ENCODE peak calls at places on chromosomes 5 and 9, in four cellular contexts. One of them, this sample, is unnamed.
A peak's percentile ranks its signal among the peaks of the same experiment; 100 is the strongest.

GRCh38 chr9:74095925-74096324 is 401.2 kb upstream of the RORB start:
- DNase-seq in neural progenitor cell: no peak
- DNase-seq in AG09309: no peak
- DNase-seq in epithelial cell of esophagus: no peak
- DNase-seq in this sample: no peak

GRCh38 chr9:110199643-110200042 is 8.3 kb downstream of the C9orf152 start:
- DNase-seq in neural progenitor cell: no peak
- DNase-seq in AG09309: no peak
- DNase-seq in epithelial cell of esophagus: no peak
- DNase-seq in this sample: no peak

GRCh38 chr9:90967171-90967570 is 165.6 kb downstream of the SYK start:
- DNase-seq in neural progenitor cell: no peak
- DNase-seq in AG09309: no peak
- DNase-seq in epithelial cell of esophagus: no peak
- DNase-seq in this sample: no peak

GRCh38 chr9:16726718-16727451 is 143.6 kb downstream of the BNC2 start:
- DNase-seq in neural progenitor cell: peak; percentile 91
- DNase-seq in AG09309: peak; percentile 64
- DNase-seq in epithelial cell of esophagus: peak; percentile 76
- DNase-seq in this sample: peak; percentile 22

GRCh38 chr9:136712690-136713554 is 550 bp downstream of the DIPK1B start:
- DNase-seq in neural progenitor cell: peak; percentile 59
- DNase-seq in AG09309: no peak
- DNase-seq in epithelial cell of esophagus: no peak
- DNase-seq in this sample: no peak

GRCh38 chr9:137227057-137227852 is at the start of gene RNF224:
- DNase-seq in neural progenitor cell: peak; percentile 93
- DNase-seq in AG09309: no peak
- DNase-seq in epithelial cell of esophagus: peak; percentile 83
- DNase-seq in this sample: peak; percentile 90

GRCh38 chr5:107478068-107478641 is 192.6 kb downstream of the EFNA5 start:
- DNase-seq in neural progenitor cell: no peak
- DNase-seq in AG09309: no peak
- DNase-seq in epithelial cell of esophagus: peak; percentile 73
- DNase-seq in this sample: no peak

GRCh38 chr9:127887792-127888191 is 10.3 kb upstream of the AK1 start:
- DNase-seq in neural progenitor cell: no peak
- DNase-seq in AG09309: no peak
- DNase-seq in epithelial cell of esophagus: no peak
- DNase-seq in this sample: no peak

GRCh38 chr5:35478856-35479682 is 138.6 kb upstream of the SPEF2 start:
- DNase-seq in neural progenitor cell: no peak
- DNase-seq in AG09309: no peak
- DNase-seq in epithelial cell of esophagus: peak; percentile 50
- DNase-seq in this sample: peak; percentile 12

GRCh38 chr5:116492016-116492623 is 82.5 kb downstream of the SEMA6A start:
- DNase-seq in neural progenitor cell: no peak
- DNase-seq in AG09309: peak; percentile 85
- DNase-seq in epithelial cell of esophagus: peak; percentile 85
- DNase-seq in this sample: no peak

GRCh38 chr5:169667896-169668674 is 31.0 kb downstream of the DOCK2 start:
- DNase-seq in neural progenitor cell: no peak
- DNase-seq in AG09309: no peak
- DNase-seq in epithelial cell of esophagus: peak; percentile 53
- DNase-seq in this sample: no peak

GRCh38 chr5:169805527-169805934 is 168.5 kb downstream of the DOCK2 start:
- DNase-seq in neural progenitor cell: peak; percentile 30
- DNase-seq in AG09309: no peak
- DNase-seq in epithelial cell of esophagus: no peak
- DNase-seq in this sample: peak; percentile 69

GRCh38 chr9:90055226-90055625 is 450.4 kb downstream of the GADD45G start:
- DNase-seq in neural progenitor cell: no peak
- DNase-seq in AG09309: no peak
- DNase-seq in epithelial cell of esophagus: no peak
- DNase-seq in this sample: no peak

GRCh38 chr5:83964235-83964634 is 243.6 kb upstream of the HAPLN1 start:
- DNase-seq in neural progenitor cell: no peak
- DNase-seq in AG09309: no peak
- DNase-seq in epithelial cell of esophagus: no peak
- DNase-seq in this sample: no peak

GRCh38 chr5:90916947-90917800 is 358.6 kb downstream of the ADGRV1 start:
- DNase-seq in neural progenitor cell: no peak
- DNase-seq in AG09309: no peak
- DNase-seq in epithelial cell of esophagus: no peak
- DNase-seq in this sample: no peak

GRCh38 chr9:119588874-119589560 is 219.8 kb upstream of the BRINP1 start:
- DNase-seq in neural progenitor cell: peak; percentile 31
- DNase-seq in AG09309: no peak
- DNase-seq in epithelial cell of esophagus: no peak
- DNase-seq in this sample: no peak

GRCh38 chr5:31193026-31193425 is 460 bp upstream of the CDH6 start:
- DNase-seq in neural progenitor cell: no peak
- DNase-seq in AG09309: no peak
- DNase-seq in epithelial cell of esophagus: no peak
- DNase-seq in this sample: no peak

GRCh38 chr9:17532461-17532860 is 46.4 kb upstream of the SH3GL2 start:
- DNase-seq in neural progenitor cell: no peak
- DNase-seq in AG09309: no peak
- DNase-seq in epithelial cell of esophagus: no peak
- DNase-seq in this sample: no peak

GRCh38 chr5:135468086-135468485 is 15.9 kb upstream of the TIFAB start:
- DNase-seq in neural progenitor cell: no peak
- DNase-seq in AG09309: no peak
- DNase-seq in epithelial cell of esophagus: no peak
- DNase-seq in this sample: no peak

GRCh38 chr5:80408976-80409926 is 1.4 kb downstream of the ZFYVE16 start:
- DNase-seq in neural progenitor cell: peak; percentile 23
- DNase-seq in AG09309: no peak
- DNase-seq in epithelial cell of esophagus: peak; percentile 3
- DNase-seq in this sample: no peak

GRCh38 chr5:163794993-163795392 is 289.6 kb downstream of the MAT2B start:
- DNase-seq in neural progenitor cell: no peak
- DNase-seq in AG09309: no peak
- DNase-seq in epithelial cell of esophagus: no peak
- DNase-seq in this sample: no peak

GRCh38 chr5:16741007-16741406 is 124.2 kb upstream of the RETREG1 start:
- DNase-seq in neural progenitor cell: peak; percentile 52
- DNase-seq in AG09309: no peak
- DNase-seq in epithelial cell of esophagus: peak; percentile 91
- DNase-seq in this sample: no peak

GRCh38 chr5:72785796-72786195 is 30.7 kb upstream of the TNPO1 start:
- DNase-seq in neural progenitor cell: no peak
- DNase-seq in AG09309: no peak
- DNase-seq in epithelial cell of esophagus: peak; percentile 40
- DNase-seq in this sample: no peak

GRCh38 chr5:71748360-71748759 is 29.3 kb downstream of the CARTPT start:
- DNase-seq in neural progenitor cell: no peak
- DNase-seq in AG09309: no peak
- DNase-seq in epithelial cell of esophagus: peak; percentile 27
- DNase-seq in this sample: no peak

GRCh38 chr9:134889386-134890214 is 9.0 kb downstream of the FCN2 start:
- DNase-seq in neural progenitor cell: no peak
- DNase-seq in AG09309: no peak
- DNase-seq in epithelial cell of esophagus: no peak
- DNase-seq in this sample: no peak

GRCh38 chr5:162931501-162931900 is 505.9 kb upstream of the CCNG1 start:
- DNase-seq in neural progenitor cell: no peak
- DNase-seq in AG09309: no peak
- DNase-seq in epithelial cell of esophagus: no peak
- DNase-seq in this sample: no peak

GRCh38 chr5:142720561-142721275 is 34.8 kb upstream of the FGF1 start:
- DNase-seq in neural progenitor cell: no peak
- DNase-seq in AG09309: no peak
- DNase-seq in epithelial cell of esophagus: peak; percentile 99
- DNase-seq in this sample: no peak

GRCh38 chr9:133121200-133122166 is at the start of gene RALGDS:
- DNase-seq in neural progenitor cell: peak; percentile 97
- DNase-seq in AG09309: no peak
- DNase-seq in epithelial cell of esophagus: peak; percentile 92
- DNase-seq in this sample: peak; percentile 99

DNA sequence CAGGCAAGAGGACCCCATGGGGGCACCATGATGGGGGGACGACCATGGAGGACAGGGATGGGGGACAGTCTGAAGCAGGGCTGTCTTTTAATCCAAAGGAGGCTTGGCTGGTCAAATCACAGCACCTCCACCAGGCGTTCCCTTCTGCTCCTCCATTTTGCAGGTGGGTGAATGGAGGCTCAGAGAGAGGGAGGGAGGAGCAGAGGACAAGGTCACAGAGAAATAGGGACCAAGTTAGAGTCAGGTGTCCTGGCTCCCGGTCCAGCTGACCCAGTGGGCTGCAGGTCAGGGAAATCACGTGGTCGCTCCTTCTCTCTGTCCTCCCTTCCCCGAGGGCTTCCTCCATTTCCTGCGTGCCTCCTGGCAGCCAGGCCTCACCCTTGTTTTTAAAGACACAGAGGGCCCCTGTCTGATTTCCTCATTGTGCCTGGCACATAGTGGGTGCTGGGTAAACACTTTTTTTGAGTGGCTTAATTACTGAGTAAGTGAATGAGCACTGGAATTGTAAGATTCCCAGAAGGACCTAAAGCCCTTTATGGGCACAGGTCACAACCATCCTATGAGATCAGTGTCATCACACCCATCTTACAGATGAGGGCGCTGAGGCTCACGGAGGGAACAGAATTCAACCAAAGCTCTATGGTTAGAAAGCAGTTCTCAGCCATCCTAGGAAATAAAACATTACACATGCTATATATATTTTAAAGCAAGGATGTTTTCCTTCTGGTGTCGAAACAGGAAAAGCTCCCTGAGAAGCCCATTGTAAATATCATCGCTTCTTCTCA is 156.2 kb upstream of the SMIM23 start:
- DNase-seq in neural progenitor cell: no peak
- DNase-seq in AG09309: no peak
- DNase-seq in epithelial cell of esophagus: peak; percentile 8
- DNase-seq in this sample: no peak
- TF ChIP-seq CTCF in neural progenitor cell: no peak
- TF ChIP-seq CTCF in AG09309: peak; percentile 25
- TF ChIP-seq CTCF in epithelial cell of esophagus: no peak
- TF ChIP-seq CTCF in this sample: no peak

GRCh38 chr5:8473827-8474568 is 605.0 kb downstream of the MTRR start:
- DNase-seq in neural progenitor cell: no peak
- DNase-seq in AG09309: no peak
- DNase-seq in epithelial cell of esophagus: no peak
- DNase-seq in this sample: no peak
- TF ChIP-seq CTCF in neural progenitor cell: peak; percentile 52
- TF ChIP-seq CTCF in AG09309: peak; percentile 23
- TF ChIP-seq CTCF in epithelial cell of esophagus: no peak
- TF ChIP-seq CTCF in this sample: no peak

DNA sequence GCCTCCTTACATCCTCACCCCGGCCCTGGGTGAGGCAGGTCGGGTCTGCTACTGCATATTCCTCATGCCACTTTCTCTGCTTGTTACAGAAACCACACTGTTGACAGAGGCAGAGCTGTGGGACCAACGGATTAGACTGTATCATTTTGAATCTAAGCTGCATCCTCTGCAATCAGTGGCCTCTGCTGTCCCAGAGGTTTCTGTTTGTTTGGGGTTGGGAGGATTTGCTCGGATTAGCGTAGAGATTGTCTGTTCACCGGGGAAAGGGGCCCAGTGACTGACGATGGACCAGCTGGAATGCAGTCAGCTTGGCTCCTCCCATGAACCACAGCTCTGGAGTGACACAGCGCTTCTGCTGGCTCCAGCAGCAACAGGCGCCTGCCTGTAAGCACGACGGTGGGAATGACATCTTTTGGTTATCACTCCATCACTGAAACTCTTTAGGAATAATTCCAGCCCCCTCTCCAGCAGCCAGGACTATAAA is 37.3 kb upstream of the ADRA1B start:
- DNase-seq in neural progenitor cell: peak; percentile 95
- DNase-seq in AG09309: peak; percentile 48
- DNase-seq in epithelial cell of esophagus: peak; percentile 74
- DNase-seq in this sample: no peak
- TF ChIP-seq CTCF in neural progenitor cell: peak; percentile 20
- TF ChIP-seq CTCF in AG09309: no peak
- TF ChIP-seq CTCF in epithelial cell of esophagus: no peak
- TF ChIP-seq CTCF in this sample: no peak

GRCh38 chr5:104412649-104413240 is 850.2 kb upstream of the NUDT12 start:
- DNase-seq in neural progenitor cell: peak; percentile 71
- DNase-seq in AG09309: no peak
- DNase-seq in epithelial cell of esophagus: peak; percentile 61
- DNase-seq in this sample: peak; percentile 9
- TF ChIP-seq CTCF in neural progenitor cell: peak; percentile 74
- TF ChIP-seq CTCF in AG09309: peak; percentile 17
- TF ChIP-seq CTCF in epithelial cell of esophagus: peak; percentile 88
- TF ChIP-seq CTCF in this sample: peak; percentile 79

GRCh38 chr5:138651767-138652117 is 76.5 kb upstream of the HSPA9 start:
- DNase-seq in neural progenitor cell: no peak
- DNase-seq in AG09309: no peak
- DNase-seq in epithelial cell of esophagus: no peak
- DNase-seq in this sample: no peak

GRCh38 chr5:138655530-138656245 is 80.5 kb upstream of the HSPA9 start:
- DNase-seq in neural progenitor cell: no peak
- DNase-seq in AG09309: no peak
- DNase-seq in epithelial cell of esophagus: no peak
- DNase-seq in this sample: no peak

GRCh38 chr5:138650999-138651766 is 76.0 kb upstream of the HSPA9 start:
- DNase-seq in neural progenitor cell: no peak
- DNase-seq in AG09309: no peak
- DNase-seq in epithelial cell of esophagus: no peak
- DNase-seq in this sample: no peak

GRCh38 chr5:138654281-138654867 is 79.2 kb upstream of the HSPA9 start:
- DNase-seq in neural progenitor cell: no peak
- DNase-seq in AG09309: no peak
- DNase-seq in epithelial cell of esophagus: no peak
- DNase-seq in this sample: peak; percentile 59

DNA sequence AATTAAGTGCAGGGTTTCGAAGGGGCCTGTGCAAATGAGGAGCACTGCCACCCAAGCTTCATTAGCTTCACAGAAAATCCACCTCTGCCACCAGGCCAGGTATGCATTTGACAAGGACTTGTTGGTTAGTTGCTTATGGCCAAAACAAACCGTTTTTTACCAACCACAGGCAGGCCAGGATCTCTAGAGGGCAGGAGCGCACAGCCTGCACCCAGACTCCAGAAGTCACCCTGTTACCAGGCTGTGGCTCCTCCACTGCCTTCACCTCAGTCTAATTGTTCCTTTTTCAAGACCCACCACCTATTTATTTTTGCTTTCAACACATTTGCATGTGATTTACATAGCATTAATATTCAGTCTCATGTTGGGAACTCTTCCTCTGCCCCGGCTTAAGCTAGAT is 78.3 kb upstream of the HSPA9 start:
- DNase-seq in neural progenitor cell: no peak
- DNase-seq in AG09309: no peak
- DNase-seq in epithelial cell of esophagus: peak; percentile 66
- DNase-seq in this sample: no peak
- TF ChIP-seq CTCF in neural progenitor cell: peak; percentile 36
- TF ChIP-seq CTCF in AG09309: peak; percentile 59
- TF ChIP-seq CTCF in epithelial cell of esophagus: peak; percentile 65
- TF ChIP-seq CTCF in this sample: peak; percentile 26

DNA sequence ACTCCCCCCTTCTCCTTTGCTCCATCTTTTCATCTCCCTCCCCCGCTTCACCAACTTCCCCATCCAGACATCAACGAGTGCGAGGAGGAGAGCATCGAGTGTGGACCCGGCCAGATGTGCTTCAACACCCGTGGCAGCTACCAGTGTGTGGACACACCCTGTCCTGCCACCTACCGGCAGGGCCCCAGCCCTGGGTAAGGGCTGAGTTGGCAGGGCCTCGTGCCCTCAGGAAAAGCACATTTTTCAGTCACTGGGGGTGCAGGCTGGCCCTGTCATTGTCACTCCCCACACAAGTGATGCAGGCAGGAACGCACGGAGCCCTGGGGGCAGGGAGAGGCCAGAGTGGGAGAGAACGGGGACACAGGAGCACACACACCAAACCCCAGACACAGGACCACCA is 12.4 kb upstream of the ASS1 start:
- DNase-seq in neural progenitor cell: no peak
- DNase-seq in AG09309: no peak
- DNase-seq in epithelial cell of esophagus: no peak
- DNase-seq in this sample: no peak
- TF ChIP-seq CTCF in neural progenitor cell: no peak
- TF ChIP-seq CTCF in AG09309: peak; percentile 3
- TF ChIP-seq CTCF in epithelial cell of esophagus: peak; percentile 46
- TF ChIP-seq CTCF in this sample: peak; percentile 12